ENCODE peak calls at places on chromosome 6, in five cellular contexts. X is left ventricle myocardium inferior, R is cardiac muscle cell, D is mesendoderm, M is small intestine. T is an unnamed sample. For H3K36me3, the result is how much of the 10 kb centered on the place peaks cover.

GRCh38 chr6:106547053-106547414 is 82.3 kb downstream of the RTN4IP1 start:
- DNase-seq in D (no peak), R (no peak), M (no peak), X (no peak), T (no peak)

GRCh38 chr6:121309768-121310473 is 24.4 kb downstream of the TBC1D32 start:
- DNase-seq in D (no peak), X (no peak), M (no peak), R (peak), T (no peak)

GRCh38 chr6:166604911-166605310 is 18.4 kb upstream of the RAMACL start:
- DNase-seq in R (no peak), X (no peak), M (no peak), D (peak), T (no peak)

GRCh38 chr6:93417421-93417996 is 1.9 kb downstream of the EPHA7 start:
- DNase-seq in D (no peak), R (peak), X (no peak), M (no peak), T (no peak)

GRCh38 chr6:37920667-37921066 is 101.1 kb downstream of the ZFAND3 start:
- DNase-seq in X (no peak), R (no peak), M (no peak), D (no peak), T (no peak)

GRCh38 chr6:52390361-52390727 is 28.4 kb downstream of the PAQR8 start:
- DNase-seq in D (no peak), R (peak), M (peak), X (no peak), T (peak)

GRCh38 chr6:83952830-83953229 is 80.7 kb upstream of the MRAP2 start:
- DNase-seq in D (peak), M (no peak), X (no peak), R (peak), T (no peak)

GRCh38 chr6:13239530-13240455 is 88.5 kb downstream of the TBC1D7 start:
- DNase-seq in X (no peak), R (peak), M (no peak), D (no peak), T (no peak)

GRCh38 chr6:305371-306206 is 13.3 kb downstream of the DUSP22 start:
- DNase-seq in R (no peak), M (peak), X (no peak), D (no peak), T (no peak)

GRCh38 chr6:130778946-130779657 is 48.1 kb upstream of the SMLR1 start:
- DNase-seq in M (no peak), D (no peak), R (peak), X (no peak), T (peak)

GRCh38 chr6:19855510-19855909 is 18.3 kb downstream of the ID4 start:
- DNase-seq in R (no peak), M (no peak), X (no peak), D (no peak), T (no peak)

GRCh38 chr6:154752015-154752414 is 18.8 kb downstream of the SCAF8 start:
- DNase-seq in R (no peak), X (no peak), D (peak), M (no peak), T (no peak)

GRCh38 chr6:165936660-165937059 is 231.0 kb downstream of the TBXT start:
- DNase-seq in M (no peak), R (no peak), D (no peak), X (no peak), T (no peak)

GRCh38 chr6:12037803-12038202 is 25.7 kb downstream of the HIVEP1 start:
- DNase-seq in M (no peak), X (no peak), D (no peak), R (no peak), T (no peak)

GRCh38 chr6:74598473-74599393 is 607.1 kb downstream of the COL12A1 start:
- DNase-seq in D (no peak), M (no peak), R (no peak), X (no peak), T (no peak)

GRCh38 chr6:43668151-43669028 is 19.2 kb downstream of the MRPS18A start:
- DNase-seq in X (peak), R (peak), D (peak), M (peak), T (peak)

GRCh38 chr6:93701526-93701925 is 282.2 kb upstream of the EPHA7 start:
- DNase-seq in R (peak), M (no peak), X (no peak), D (no peak), T (no peak)

GRCh38 chr6:3159805-3160781 is 2.7 kb upstream of the TUBB2A start:
- DNase-seq in X (no peak), M (peak), R (peak), D (peak), T (peak)

GRCh38 chr6:93416575-93417420 is 2.6 kb downstream of the EPHA7 start:
- DNase-seq in D (peak), R (peak), X (peak), M (peak), T (no peak)

GRCh38 chr6:82989891-82990290 is 75.8 kb downstream of the UBE3D start:
- DNase-seq in X (no peak), D (no peak), M (no peak), R (no peak), T (no peak)

GRCh38 chr6:136077834-136078576 is 172.1 kb downstream of the MTFR2 start:
- DNase-seq in M (no peak), R (peak), D (no peak), X (no peak), T (no peak)

GRCh38 chr6:65259080-65259479 is 447.9 kb downstream of the EYS start:
- DNase-seq in M (no peak), D (peak), X (no peak), R (peak), T (no peak)

GRCh38 chr6:169162968-169163903 is 90.4 kb downstream of the THBS2 start:
- DNase-seq in X (no peak), D (no peak), R (peak), M (no peak), T (no peak)

GRCh38 chr6:157667211-157668033 is 155.6 kb upstream of the SNX9 start:
- DNase-seq in M (peak), X (no peak), R (peak), D (peak), T (peak)

GRCh38 chr6:113644861-113645575 is 212.1 kb upstream of the MARCKS start:
- DNase-seq in D (no peak), M (no peak), R (peak), X (no peak), T (no peak)

GRCh38 chr6:70124882-70125535 is 177.9 kb downstream of the COL9A1 start:
- DNase-seq in D (no peak), M (no peak), X (no peak), R (peak), T (no peak)

GRCh38 chr6:135202821-135203220 is 21.7 kb downstream of the MYB start:
- DNase-seq in R (no peak), X (no peak), M (no peak), D (no peak), T (no peak)

GRCh38 chr6:148565931-148566663 is 180.7 kb upstream of the UST start:
- DNase-seq in R (peak), M (no peak), D (no peak), X (no peak), T (no peak)

GRCh38 chr6:107124934-107125348 is 9.6 kb upstream of the BEND3 start:
- DNase-seq in R (no peak), X (no peak), M (peak), D (peak), T (no peak)

GRCh38 chr6:118509009-118509617 is 39.0 kb upstream of the PLN start:
- DNase-seq in M (peak), D (peak), R (peak), X (no peak), T (peak)

GRCh38 chr6:107392069-107392468 is 67.3 kb downstream of the PDSS2 start:
- DNase-seq in R (no peak), M (no peak), D (peak), X (no peak), T (no peak)

GRCh38 chr6:109296971-109297372 is 85.3 kb downstream of the CD164 start:
- DNase-seq in R (no peak), M (no peak), X (no peak), D (peak), T (no peak)

GRCh38 chr6:71745525-71745924 is 140.8 kb upstream of the RIMS1 start:
- DNase-seq in R (peak), D (peak), X (no peak), M (no peak), T (no peak)

GRCh38 chr6:89284081-89284480 is 31.0 kb downstream of the GABRR2 start:
- DNase-seq in X (no peak), D (no peak), R (no peak), M (no peak), T (no peak)

GRCh38 chr6:170159040-170159965 is 131.6 kb downstream of the DLL1 start:
- DNase-seq in D (no peak), R (no peak), X (no peak), M (no peak), T (no peak)

GRCh38 chr6:35663447-35664235 is 25.1 kb downstream of the FKBP5 start:
- DNase-seq in D (peak), M (no peak), X (no peak), R (peak), T (no peak)

GRCh38 chr6:156803353-156803752 is 26.2 kb downstream of the ARID1B start:
- DNase-seq in R (no peak), M (no peak), X (no peak), D (no peak), T (no peak)

GRCh38 chr6:72553531-72554202 is 68.2 kb upstream of the KCNQ5 start:
- DNase-seq in X (no peak), D (peak), M (no peak), R (peak), T (no peak)

GRCh38 chr6:158050955-158051354 is 69.3 kb downstream of the SYNJ2 start:
- DNase-seq in D (no peak), R (no peak), M (no peak), X (no peak), T (no peak)

GRCh38 chr6:138682722-138683521 is 90.6 kb upstream of the CCDC28A start:
- DNase-seq in X (no peak), D (no peak), R (peak), M (no peak), T (no peak)

GRCh38 chr6:16239798-16240123 is 1.4 kb downstream of the GMPR start:
- DNase-seq in X (no peak), R (no peak), D (peak), M (peak), T (no peak)
- H3K27ac ChIP-seq in X (peak), R (no peak), D (no peak), M (no peak), T (no peak)

GRCh38 chr6:151417477-151417876 is 26.1 kb upstream of the ZBTB2 start:
- DNase-seq in R (no peak), M (no peak), X (no peak), D (no peak), T (no peak)
- H3K36me3 ChIP-seq in R (under half), M (under half), X (half or more), D (under half), T (half or more)

GRCh38 chr6:42452171-42453026 is 673 bp upstream of the TRERF1 start:
- DNase-seq in M (peak), X (peak), D (peak), R (peak), T (peak)
- H3K4me3 ChIP-seq in M (peak), X (peak), D (peak), R (peak), T (peak)

DNA sequence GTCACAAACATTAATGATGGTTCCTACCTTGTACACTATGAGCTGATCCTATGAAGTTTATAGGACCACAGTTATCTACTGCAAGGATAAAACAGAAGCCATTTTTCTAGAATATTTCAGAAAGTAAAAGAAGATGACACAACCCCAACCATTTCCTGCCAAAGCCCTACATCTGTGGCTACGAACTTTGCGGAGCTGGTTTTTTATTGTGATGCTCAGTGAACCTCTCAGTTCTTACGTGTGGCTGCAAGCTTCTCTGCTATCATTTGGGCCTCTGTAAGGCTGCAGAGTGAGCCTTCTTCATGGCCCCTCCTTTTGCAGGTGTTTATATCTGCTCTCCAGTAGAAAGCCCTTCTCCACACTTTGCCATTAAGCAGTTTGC is 17.8 kb upstream of the TAGAP start:
- DNase-seq in M (peak), R (no peak), D (no peak), X (no peak), T (peak)
- H3K27ac ChIP-seq in M (peak), R (no peak), D (no peak), X (no peak), T (peak)

DNA sequence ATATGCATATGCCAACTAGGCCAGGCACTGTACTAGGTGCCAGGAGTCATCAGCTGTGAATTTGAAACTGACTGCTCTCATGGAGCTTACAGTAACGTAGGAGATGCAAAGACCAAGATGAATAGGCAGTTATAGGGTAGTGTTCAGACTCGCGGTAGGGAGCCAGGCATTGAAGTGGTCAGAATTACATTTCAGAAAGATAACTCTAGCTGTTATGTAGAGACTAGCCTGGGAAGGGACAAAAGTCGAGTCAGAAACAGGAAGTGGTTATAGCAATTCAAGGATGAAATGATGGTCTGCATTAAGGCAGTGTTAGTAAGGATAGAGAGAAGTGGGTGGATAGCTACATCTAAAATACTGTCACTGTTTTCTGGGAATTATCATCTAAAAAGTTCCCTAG is 56.6 kb downstream of the PCMT1 start:
- DNase-seq in D (no peak), X (no peak), M (no peak), R (peak), T (peak)
- H3K36me3 ChIP-seq in D (under half), X (under half), M (under half), R (under half), T (under half)

DNA sequence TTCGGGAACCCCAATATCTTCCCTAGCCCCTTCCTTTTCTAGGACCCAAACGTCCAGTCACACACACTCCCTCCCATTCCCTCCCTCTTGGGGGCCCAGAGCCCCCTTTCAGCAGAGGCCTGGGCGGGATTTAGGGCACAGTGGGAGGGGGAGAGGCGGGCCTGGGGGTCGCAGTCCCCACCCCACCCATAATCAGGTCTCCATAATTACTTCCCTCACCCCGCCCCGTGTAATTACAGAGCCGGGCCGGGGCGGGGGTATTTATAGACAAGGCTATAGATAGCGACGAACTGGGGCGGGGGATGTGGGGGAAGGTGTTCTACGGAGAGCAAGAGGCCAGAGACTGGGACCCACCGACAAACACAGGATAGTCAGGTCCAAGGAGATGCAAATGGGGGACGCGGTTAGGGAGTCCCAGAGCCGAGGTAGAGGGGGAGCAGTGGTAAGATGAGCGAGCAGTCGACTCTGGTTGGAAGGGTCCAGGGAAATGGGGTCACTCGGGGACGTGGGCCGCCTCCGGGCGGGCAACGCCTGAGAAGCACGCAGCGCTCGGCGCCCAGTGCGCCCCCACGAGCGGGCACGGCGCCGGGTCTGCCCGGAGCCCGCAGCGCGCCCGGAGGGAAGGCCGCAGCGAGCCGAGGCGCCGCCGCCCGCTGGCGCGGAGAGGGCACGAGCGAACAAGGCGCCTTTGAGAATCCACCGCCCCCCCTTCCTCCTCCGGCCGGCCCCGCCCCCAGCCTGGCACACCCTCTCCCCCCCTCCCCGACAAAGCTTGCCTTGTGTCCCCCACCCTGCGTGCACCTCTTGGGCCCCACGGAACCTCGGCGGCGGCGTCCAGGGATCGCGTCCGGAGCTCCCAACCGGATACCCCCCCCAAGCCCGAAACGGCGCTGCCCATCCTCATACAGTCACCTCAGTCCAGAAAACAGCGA is 670 bp upstream of the COL11A2 start:
- DNase-seq in M (no peak), X (peak), R (peak), D (no peak), T (no peak)
- H3K4me3 ChIP-seq in M (no peak), X (peak), R (peak), D (peak), T (no peak)

DNA sequence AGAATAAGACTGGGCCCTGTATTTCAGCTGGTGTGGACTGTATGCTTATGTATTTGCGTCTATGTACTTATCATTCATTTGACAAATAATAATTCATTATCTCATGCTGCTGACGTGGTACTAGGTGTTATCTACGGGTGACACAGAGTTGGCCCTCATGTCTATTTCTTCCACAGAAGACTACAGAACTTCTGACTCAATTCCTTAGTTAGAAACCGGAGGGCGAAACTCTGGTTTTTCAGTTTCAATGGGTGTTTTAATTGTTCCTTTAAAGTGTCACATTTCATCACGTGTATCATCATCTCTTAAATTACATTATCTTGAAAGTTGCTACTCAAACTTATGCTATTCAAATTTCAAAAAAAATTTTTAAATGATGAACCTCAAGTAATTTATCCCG is 305.8 kb downstream of the CLIC5 start:
- DNase-seq in X (no peak), R (peak), D (no peak), M (no peak), T (no peak)
- H3K27ac ChIP-seq in X (no peak), R (no peak), D (no peak), M (no peak), T (no peak)

GRCh38 chr6:31778999-31779885 is 2.1 kb upstream of the VWA7 start:
- DNase-seq in R (no peak), X (no peak), M (no peak), D (no peak), T (no peak)

GRCh38 chr6:31779908-31780307 is 2.8 kb upstream of the VWA7 start:
- DNase-seq in D (no peak), M (no peak), X (no peak), R (no peak), T (no peak)

GRCh38 chr6:31780507-31781243 is 3.5 kb upstream of the VWA7 start:
- DNase-seq in D (no peak), X (no peak), M (no peak), R (no peak), T (no peak)

GRCh38 chr6:31782126-31782941 is 5.2 kb upstream of the VWA7 start:
- DNase-seq in X (no peak), M (no peak), D (no peak), R (no peak), T (no peak)

DNA sequence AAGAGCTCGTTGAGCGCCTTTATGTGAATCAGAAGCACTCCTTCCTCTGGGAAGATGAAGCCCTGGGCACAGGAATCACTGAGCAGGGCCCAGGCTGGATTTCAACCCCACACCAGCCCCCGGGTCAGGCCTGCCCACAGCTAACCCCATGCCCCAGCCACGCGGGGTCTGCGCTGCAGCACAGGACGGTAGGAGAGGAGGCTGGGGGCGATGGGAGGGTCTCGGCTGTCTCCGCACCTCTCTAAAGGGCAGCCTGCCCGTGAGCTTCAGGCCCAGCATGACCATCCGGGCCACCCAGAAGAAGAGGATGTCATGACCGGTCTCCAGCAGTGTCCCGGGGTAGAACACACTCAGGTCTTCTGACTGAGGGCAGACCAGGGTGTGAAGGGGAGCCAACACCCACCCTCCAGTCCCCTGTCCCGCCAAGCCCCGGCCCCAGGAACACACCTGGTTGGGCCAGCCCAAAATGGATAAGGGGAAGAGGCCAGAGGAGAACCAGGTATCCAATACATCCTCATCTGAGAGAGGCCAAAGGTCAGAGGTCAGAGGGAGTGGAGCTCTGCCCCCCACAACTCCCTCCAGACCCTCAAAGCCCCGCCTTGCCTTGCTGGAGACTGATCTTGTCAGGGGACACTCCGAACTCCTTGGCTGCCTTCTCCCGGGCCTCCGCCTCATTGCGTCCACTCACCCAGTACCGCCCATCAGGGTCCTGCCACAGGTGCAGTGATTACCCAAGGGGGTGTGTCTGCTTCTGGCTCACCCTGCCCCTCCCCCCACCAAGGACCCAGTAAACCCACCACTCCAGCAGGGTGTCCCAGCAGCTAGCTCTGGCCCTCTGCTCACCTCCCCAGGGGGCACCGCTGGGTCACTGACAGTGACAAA is 4.4 kb upstream of the VWA7 start:
- DNase-seq in R (no peak), M (no peak), X (no peak), D (no peak), T (no peak)
- H3K36me3 ChIP-seq in R (under half), M (under half), X (half or more), D (under half), T (half or more)

T was measured in DND-41.